ENCODE peak calls at places on chromosomes 16 and 17, in five cellular contexts. One of them, this sample, is unnamed.

GRCh38 chr17:77640916-77641605 is 317.4 kb upstream of the TNRC6C start:
- DNase-seq in mucosa of descending colon: no peak
- DNase-seq in GM04504: no peak
- DNase-seq in MG63: no peak
- DNase-seq in cardiac fibroblast: no peak
- DNase-seq in this sample: no peak

GRCh38 chr16:31371619-31372484 is 16.9 kb downstream of the ITGAX start:
- DNase-seq in mucosa of descending colon: no peak
- DNase-seq in GM04504: no peak
- DNase-seq in MG63: no peak
- DNase-seq in cardiac fibroblast: no peak
- DNase-seq in this sample: no peak

GRCh38 chr16:88785106-88785924 is at the start of gene PIEZO1:
- DNase-seq in mucosa of descending colon: peak; percentile 89
- DNase-seq in GM04504: no peak
- DNase-seq in MG63: peak; percentile 64
- DNase-seq in cardiac fibroblast: peak; percentile 70
- DNase-seq in this sample: no peak

GRCh38 chr16:81397058-81397878 is 47.3 kb upstream of the CMIP start:
- DNase-seq in mucosa of descending colon: no peak
- DNase-seq in GM04504: no peak
- DNase-seq in MG63: no peak
- DNase-seq in cardiac fibroblast: no peak
- DNase-seq in this sample: no peak

GRCh38 chr16:58062821-58063220 is 37.3 kb downstream of the MMP15 start:
- DNase-seq in mucosa of descending colon: no peak
- DNase-seq in GM04504: no peak
- DNase-seq in MG63: no peak
- DNase-seq in cardiac fibroblast: no peak
- DNase-seq in this sample: no peak

GRCh38 chr16:68921654-68922053 is 78.3 kb downstream of the TANGO6 start:
- DNase-seq in mucosa of descending colon: no peak
- DNase-seq in GM04504: no peak
- DNase-seq in MG63: no peak
- DNase-seq in cardiac fibroblast: no peak
- DNase-seq in this sample: no peak

GRCh38 chr17:7410634-7411426 is 3.2 kb downstream of the NLGN2 start:
- DNase-seq in mucosa of descending colon: peak; percentile 21
- DNase-seq in GM04504: no peak
- DNase-seq in MG63: no peak
- DNase-seq in cardiac fibroblast: no peak
- DNase-seq in this sample: no peak

GRCh38 chr16:11173426-11173825 is 82.6 kb downstream of the SOCS1 start:
- DNase-seq in mucosa of descending colon: no peak
- DNase-seq in GM04504: no peak
- DNase-seq in MG63: no peak
- DNase-seq in cardiac fibroblast: no peak
- DNase-seq in this sample: no peak

GRCh38 chr16:85348921-85349334 is 236.7 kb upstream of the CIBAR2 start:
- DNase-seq in mucosa of descending colon: no peak
- DNase-seq in GM04504: no peak
- DNase-seq in MG63: no peak
- DNase-seq in cardiac fibroblast: no peak
- DNase-seq in this sample: no peak

GRCh38 chr17:15514469-15514868 is 47.0 kb upstream of the CDRT4 start:
- DNase-seq in mucosa of descending colon: no peak
- DNase-seq in GM04504: no peak
- DNase-seq in MG63: no peak
- DNase-seq in cardiac fibroblast: no peak
- DNase-seq in this sample: no peak

GRCh38 chr17:45923511-45924268 is 29.3 kb downstream of the MAPT start:
- DNase-seq in mucosa of descending colon: no peak
- DNase-seq in GM04504: peak; percentile 10
- DNase-seq in MG63: no peak
- DNase-seq in cardiac fibroblast: peak; percentile 60
- DNase-seq in this sample: peak; percentile 52

GRCh38 chr17:41555105-41555887 is 16.6 kb downstream of the KRT9 start:
- DNase-seq in mucosa of descending colon: no peak
- DNase-seq in GM04504: no peak
- DNase-seq in MG63: no peak
- DNase-seq in cardiac fibroblast: no peak
- DNase-seq in this sample: no peak

GRCh38 chr17:4948997-4949320 is 629 bp upstream of the PFN1 start:
- DNase-seq in mucosa of descending colon: peak; percentile 91
- DNase-seq in GM04504: peak; percentile 84
- DNase-seq in MG63: peak; percentile 83
- DNase-seq in cardiac fibroblast: peak; percentile 94
- DNase-seq in this sample: no peak

GRCh38 chr16:23206986-23207385 is 24.4 kb downstream of the SCNN1G start:
- DNase-seq in mucosa of descending colon: no peak
- DNase-seq in GM04504: no peak
- DNase-seq in MG63: no peak
- DNase-seq in cardiac fibroblast: no peak
- DNase-seq in this sample: peak; percentile 98

GRCh38 chr17:66829386-66829864 is 5.5 kb upstream of the CACNG5 start:
- DNase-seq in mucosa of descending colon: peak; percentile 46
- DNase-seq in GM04504: peak; percentile 34
- DNase-seq in MG63: peak; percentile 48
- DNase-seq in cardiac fibroblast: peak; percentile 77
- DNase-seq in this sample: no peak

GRCh38 chr17:66488874-66489273 is 186.5 kb downstream of the PRKCA start:
- DNase-seq in mucosa of descending colon: no peak
- DNase-seq in GM04504: no peak
- DNase-seq in MG63: no peak
- DNase-seq in cardiac fibroblast: no peak
- DNase-seq in this sample: no peak

GRCh38 chr16:86651823-86652222 is 73.5 kb downstream of the FOXL1 start:
- DNase-seq in mucosa of descending colon: no peak
- DNase-seq in GM04504: no peak
- DNase-seq in MG63: no peak
- DNase-seq in cardiac fibroblast: no peak
- DNase-seq in this sample: no peak

GRCh38 chr17:11935734-11936406 is 61.4 kb downstream of the ZNF18 start:
- DNase-seq in mucosa of descending colon: peak; percentile 50
- DNase-seq in GM04504: no peak
- DNase-seq in MG63: peak; percentile 33
- DNase-seq in cardiac fibroblast: peak; percentile 65
- DNase-seq in this sample: no peak

GRCh38 chr16:83059237-83059636 is 432.5 kb downstream of the CDH13 start:
- DNase-seq in mucosa of descending colon: no peak
- DNase-seq in GM04504: no peak
- DNase-seq in MG63: no peak
- DNase-seq in cardiac fibroblast: no peak
- DNase-seq in this sample: no peak

GRCh38 chr17:8315740-8316217 is 5.7 kb downstream of the ARHGEF15 start:
- DNase-seq in mucosa of descending colon: no peak
- DNase-seq in GM04504: no peak
- DNase-seq in MG63: no peak
- DNase-seq in cardiac fibroblast: no peak
- DNase-seq in this sample: no peak

GRCh38 chr17:8681175-8681949 is 50.8 kb upstream of the MYH10 start:
- DNase-seq in mucosa of descending colon: no peak
- DNase-seq in GM04504: peak; percentile 15
- DNase-seq in MG63: no peak
- DNase-seq in cardiac fibroblast: peak; percentile 87
- DNase-seq in this sample: no peak

GRCh38 chr17:9729034-9729650 is 62.2 kb downstream of the DHRS7C start:
- DNase-seq in mucosa of descending colon: no peak
- DNase-seq in GM04504: peak; percentile 28
- DNase-seq in MG63: no peak
- DNase-seq in cardiac fibroblast: peak; percentile 67
- DNase-seq in this sample: peak; percentile 33

GRCh38 chr16:74751658-74752057 is 23.0 kb downstream of the FA2H start:
- DNase-seq in mucosa of descending colon: no peak
- DNase-seq in GM04504: no peak
- DNase-seq in MG63: no peak
- DNase-seq in cardiac fibroblast: no peak
- DNase-seq in this sample: no peak

GRCh38 chr17:78709688-78710290 is 72.3 kb downstream of the CYTH1 start:
- DNase-seq in mucosa of descending colon: no peak
- DNase-seq in GM04504: no peak
- DNase-seq in MG63: no peak
- DNase-seq in cardiac fibroblast: no peak
- DNase-seq in this sample: no peak

GRCh38 chr17:67995568-67996191 is 589 bp downstream of the C17orf58 start:
- DNase-seq in mucosa of descending colon: peak; percentile 51
- DNase-seq in GM04504: no peak
- DNase-seq in MG63: no peak
- DNase-seq in cardiac fibroblast: peak; percentile 26
- DNase-seq in this sample: no peak

GRCh38 chr17:79984877-79985276 is 50.8 kb downstream of the TBC1D16 start:
- DNase-seq in mucosa of descending colon: peak; percentile 33
- DNase-seq in GM04504: no peak
- DNase-seq in MG63: no peak
- DNase-seq in cardiac fibroblast: no peak
- DNase-seq in this sample: no peak

GRCh38 chr17:77501101-77501566 is 360.4 kb downstream of the SEC14L1 start:
- DNase-seq in mucosa of descending colon: no peak
- DNase-seq in GM04504: no peak
- DNase-seq in MG63: no peak
- DNase-seq in cardiac fibroblast: no peak
- DNase-seq in this sample: no peak

GRCh38 chr16:13471036-13471435 is 448.9 kb upstream of the ERCC4 start:
- DNase-seq in mucosa of descending colon: no peak
- DNase-seq in GM04504: no peak
- DNase-seq in MG63: no peak
- DNase-seq in cardiac fibroblast: no peak
- DNase-seq in this sample: no peak

GRCh38 chr16:56610609-56611111 is 2.3 kb downstream of the MT2A start:
- DNase-seq in mucosa of descending colon: peak; percentile 32
- DNase-seq in GM04504: no peak
- DNase-seq in MG63: peak; percentile 62
- DNase-seq in cardiac fibroblast: peak; percentile 67
- DNase-seq in this sample: no peak

GRCh38 chr16:28528463-28528867 is 10.3 kb downstream of the NUPR1 start:
- DNase-seq in mucosa of descending colon: no peak
- DNase-seq in GM04504: no peak
- DNase-seq in MG63: no peak
- DNase-seq in cardiac fibroblast: no peak
- DNase-seq in this sample: peak; percentile 6

GRCh38 chr16:1296688-1297412 is 12.6 kb upstream of the UBE2I start:
- DNase-seq in mucosa of descending colon: no peak
- DNase-seq in GM04504: no peak
- DNase-seq in MG63: peak; percentile 77
- DNase-seq in cardiac fibroblast: no peak
- DNase-seq in this sample: peak; percentile 28

GRCh38 chr16:72537684-72538083 is 365.7 kb upstream of the PMFBP1 start:
- DNase-seq in mucosa of descending colon: no peak
- DNase-seq in GM04504: no peak
- DNase-seq in MG63: no peak
- DNase-seq in cardiac fibroblast: peak; percentile 48
- DNase-seq in this sample: no peak

GRCh38 chr16:49281843-49282642 is 405 bp upstream of the CBLN1 start:
- DNase-seq in mucosa of descending colon: peak; percentile 95
- DNase-seq in GM04504: peak; percentile 8
- DNase-seq in MG63: peak; percentile 78
- DNase-seq in cardiac fibroblast: peak; percentile 56
- DNase-seq in this sample: peak; percentile 59

GRCh38 chr16:30458561-30459394 is 13.1 kb upstream of the SEPHS2 start:
- DNase-seq in mucosa of descending colon: peak; percentile 67
- DNase-seq in GM04504: no peak
- DNase-seq in MG63: no peak
- DNase-seq in cardiac fibroblast: no peak
- DNase-seq in this sample: no peak

GRCh38 chr17:78641666-78642065 is 64.5 kb upstream of the DNAH17 start:
- DNase-seq in mucosa of descending colon: no peak
- DNase-seq in GM04504: no peak
- DNase-seq in MG63: no peak
- DNase-seq in cardiac fibroblast: no peak
- DNase-seq in this sample: no peak

This sample was measured in DMS79 treated with DMSO at 0.1 percent for 48 hours.